ENCODE peak calls at places on chromosomes 11 and 22, in five cellular contexts. J, H, A, R and N are unnamed samples. For H3K27me3, H3K9me3 and H3K4me1, the result is how much of the 10 kb centered on the place peaks cover.

GRCh38 chr22:46001046-46001425 is 24.1 kb upstream of the WNT7B start:
- DNase-seq in A (no peak), H (no peak), R (no peak), J (no peak), N (peak)

GRCh38 chr11:116691779-116692178 is 81.0 kb downstream of the BUD13 start:
- DNase-seq in A (no peak), H (peak), R (no peak), J (peak), N (peak)

GRCh38 chr22:32364210-32364609 is 6.5 kb downstream of the RFPL3 start:
- DNase-seq in J (no peak), H (no peak), R (no peak), A (no peak), N (no peak)

GRCh38 chr11:91800208-91800914 is 424.3 kb upstream of the FAT3 start:
- DNase-seq in A (no peak), R (peak), H (no peak), J (no peak), N (no peak)

GRCh38 chr22:32949719-32950118 is 108.5 kb downstream of the SYN3 start:
- DNase-seq in J (peak), A (no peak), R (no peak), H (no peak), N (no peak)

GRCh38 chr22:46373166-46373565 is 37.7 kb downstream of the TRMU start:
- DNase-seq in H (no peak), J (no peak), R (no peak), A (no peak), N (no peak)

GRCh38 chr11:93796832-93797231 is 12.8 kb downstream of the MED17 start:
- DNase-seq in R (no peak), J (no peak), H (no peak), A (no peak), N (no peak)

GRCh38 chr22:44582016-44582415 is 84.0 kb upstream of the RTL6 start:
- DNase-seq in R (peak), J (no peak), A (peak), H (no peak), N (peak)

GRCh38 chr22:30386960-30387848 is at the start of gene RNF215:
- DNase-seq in R (peak), H (peak), J (peak), A (peak), N (peak)

GRCh38 chr11:17634776-17635550 is 84.4 kb upstream of the MYOD1 start:
- DNase-seq in A (no peak), R (no peak), J (no peak), H (no peak), N (no peak)

GRCh38 chr11:73379189-73379880 is 3.1 kb downstream of the RELT start:
- DNase-seq in A (no peak), J (no peak), H (peak), R (no peak), N (peak)

GRCh38 chr11:131536159-131536558 is 165.7 kb downstream of the NTM start:
- DNase-seq in R (no peak), A (no peak), H (no peak), J (no peak), N (no peak)

GRCh38 chr11:131534611-131535010 is 164.2 kb downstream of the NTM start:
- DNase-seq in H (no peak), A (no peak), R (no peak), J (no peak), N (no peak)

GRCh38 chr11:131538322-131538721 is 167.9 kb downstream of the NTM start:
- DNase-seq in J (no peak), H (no peak), R (no peak), A (no peak), N (no peak)

GRCh38 chr11:131537729-131538128 is 167.3 kb downstream of the NTM start:
- DNase-seq in R (no peak), H (no peak), A (no peak), J (no peak), N (no peak)

DNA sequence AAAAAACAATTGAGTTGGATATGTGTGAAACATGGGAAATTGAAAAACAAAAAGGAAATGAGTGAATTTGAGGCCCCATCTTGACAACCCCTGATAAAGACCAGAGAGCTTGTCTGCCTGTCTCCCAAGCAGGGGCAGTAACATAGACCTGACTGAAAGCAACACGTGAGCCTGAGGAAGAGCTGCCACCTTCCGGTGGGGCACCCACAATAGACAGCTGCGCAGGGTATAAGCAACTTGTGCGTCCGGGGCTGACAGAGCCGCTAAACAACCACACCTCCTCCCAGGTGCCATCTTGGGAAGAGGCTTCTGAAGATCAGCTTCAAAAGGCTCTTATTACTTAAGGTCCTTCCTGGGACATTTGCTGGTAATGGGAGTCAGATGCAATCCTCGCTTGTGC is 166.8 kb downstream of the NTM start:
- DNase-seq in A (no peak), H (no peak), R (no peak), J (no peak), N (no peak)
- H3K27me3 ChIP-seq in A (under half), H (half or more), R (under half), J (under half), N (under half)

DNA sequence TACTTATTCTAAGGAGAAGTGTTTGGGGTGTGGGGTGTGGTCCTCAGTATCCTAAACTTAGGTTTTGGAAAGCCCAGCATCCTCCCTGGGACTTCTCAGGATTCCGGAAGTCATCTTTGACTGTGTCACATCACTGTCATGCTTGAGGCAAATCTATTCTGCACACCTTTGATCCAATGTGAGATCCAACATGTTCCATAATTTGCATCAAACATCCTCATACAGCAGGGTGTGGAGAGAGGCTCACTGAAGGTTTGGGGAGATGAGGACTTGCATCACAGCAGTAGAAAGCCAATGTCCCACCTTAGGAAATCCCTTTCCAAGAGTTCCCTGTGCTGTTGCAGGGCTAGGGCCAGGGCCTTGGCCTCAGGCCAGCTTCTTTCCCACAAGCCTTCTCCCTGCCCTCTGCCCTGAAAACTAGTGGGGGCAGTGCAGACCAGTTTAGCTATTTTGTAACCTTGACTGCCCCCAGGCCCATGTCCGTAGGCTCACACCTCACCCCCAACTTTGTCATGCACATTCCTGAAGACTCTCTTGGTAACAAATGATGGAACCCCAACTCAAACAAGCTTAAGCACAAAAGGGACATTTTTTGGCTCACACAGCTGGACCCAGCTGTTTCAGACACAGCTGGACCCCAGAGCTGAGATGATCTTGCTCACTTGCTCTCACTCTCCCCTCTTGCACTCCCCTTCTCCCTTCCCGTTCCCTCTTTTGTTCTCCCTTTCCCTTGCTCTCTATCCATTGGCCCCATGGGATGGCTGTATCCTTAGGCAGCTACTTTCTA is 46.7 kb downstream of the KCNQ1OT1 start:
- DNase-seq in A (no peak), J (no peak), H (no peak), R (no peak), N (no peak)
- H3K9me3 ChIP-seq in A (under half), J (under half), H (under half), R (half or more), N (under half)

GRCh38 chr11:114081641-114082414 is 22.3 kb downstream of the ZBTB16 start:
- DNase-seq in J (peak), A (no peak), H (no peak), R (no peak), N (no peak)

GRCh38 chr11:114083256-114084252 is 24.0 kb downstream of the ZBTB16 start:
- DNase-seq in R (no peak), A (no peak), H (no peak), J (no peak), N (no peak)

GRCh38 chr11:114084414-114084813 is 24.9 kb downstream of the ZBTB16 start:
- DNase-seq in A (no peak), J (no peak), H (no peak), R (no peak), N (no peak)

GRCh38 chr11:114082415-114082748 is 22.9 kb downstream of the ZBTB16 start:
- DNase-seq in A (peak), H (no peak), J (peak), R (no peak), N (no peak)

GRCh38 chr11:114082767-114083181 is 23.3 kb downstream of the ZBTB16 start:
- DNase-seq in J (no peak), A (no peak), H (no peak), R (peak), N (peak)
- H3K4me1 ChIP-seq in J (half or more), A (under half), H (under half), R (half or more), N (half or more)

GRCh38 chr22:50012201-50013181 is at the start of gene IL17REL:
- DNase-seq in H (peak), J (peak), A (no peak), R (no peak), N (no peak)

GRCh38 chr22:50009765-50010675 is 2.5 kb downstream of the IL17REL start:
- DNase-seq in H (no peak), J (peak), A (no peak), R (no peak), N (peak)

GRCh38 chr22:50009251-50009650 is 3.3 kb downstream of the IL17REL start:
- DNase-seq in H (no peak), J (peak), A (no peak), R (no peak), N (peak)

GRCh38 chr22:50010676-50011446 is 1.7 kb downstream of the IL17REL start:
- DNase-seq in J (peak), A (no peak), R (no peak), H (no peak), N (peak)

DNA sequence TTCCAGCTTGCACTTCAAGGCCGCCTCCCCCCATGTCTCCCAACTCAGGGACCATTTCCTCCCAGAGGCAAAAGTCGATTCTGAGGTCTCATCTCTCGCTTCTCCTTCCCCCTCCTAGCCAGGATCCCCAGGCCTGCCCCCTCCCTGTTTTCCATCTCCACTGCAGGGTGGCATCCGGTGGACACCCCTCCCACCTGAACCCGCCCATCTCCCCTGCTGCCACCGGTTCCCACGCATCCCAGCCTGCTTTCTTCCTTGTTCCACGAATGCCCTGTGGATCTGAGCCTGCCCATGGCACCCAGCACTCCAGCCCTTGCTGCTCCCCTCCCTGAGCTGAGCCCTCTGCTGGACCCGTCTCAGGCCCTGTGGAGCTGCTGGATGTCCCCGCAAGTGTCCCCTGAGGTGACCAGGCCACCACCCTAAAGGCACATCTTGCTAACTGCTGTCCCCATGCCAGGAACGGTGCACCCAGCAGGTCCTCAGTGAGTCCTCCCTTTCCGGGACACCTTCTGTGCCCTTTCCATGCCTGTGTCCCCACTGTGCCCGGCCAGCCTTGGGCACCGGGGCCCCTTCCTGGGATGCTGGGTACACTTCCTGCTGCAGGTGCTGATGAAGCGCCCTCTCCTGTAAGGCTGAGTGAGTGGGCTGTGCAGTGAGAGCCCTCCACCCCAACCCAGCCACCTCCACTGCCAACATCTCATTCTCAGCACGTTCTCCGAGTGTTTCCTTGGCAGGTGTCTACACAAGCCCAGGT is 941 bp downstream of the IL17REL start:
- DNase-seq in J (peak), A (no peak), R (no peak), H (no peak), N (peak)
- H3K27me3 ChIP-seq in J (under half), A (under half), R (half or more), H (under half), N (half or more)

GRCh38 chr11:110525883-110526282 is 96.1 kb downstream of the FDX1 start:
- DNase-seq in J (peak), A (peak), H (peak), R (no peak), N (no peak)
- H3K9me3 ChIP-seq in J (under half), A (under half), H (under half), R (under half), N (under half)

GRCh38 chr11:71472357-71472885 is 19.4 kb downstream of the NADSYN1 start:
- DNase-seq in R (peak), A (peak), J (no peak), H (no peak), N (no peak)
- H3K4me1 ChIP-seq in R (under half), A (under half), J (under half), H (under half), N (under half)

DNA sequence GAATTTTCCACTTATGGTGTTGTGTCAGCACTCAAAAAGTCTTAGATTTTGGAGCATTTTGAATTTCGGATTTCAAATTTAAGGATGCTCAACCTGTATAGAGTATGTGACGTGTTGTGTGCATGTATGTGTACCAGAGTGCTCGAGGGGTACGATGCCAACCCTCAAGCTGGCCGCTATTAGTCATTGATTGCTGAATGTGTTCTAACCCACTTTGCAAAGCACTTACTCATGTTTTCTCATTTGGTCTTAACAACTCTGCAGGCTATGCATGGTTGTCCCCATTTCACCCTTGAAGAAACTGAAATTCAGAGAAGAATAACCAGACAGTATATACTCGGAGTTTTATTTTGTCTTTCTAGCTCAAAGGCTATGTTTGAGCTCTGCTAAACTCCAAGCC is 196.4 kb upstream of the TENM4 start:
- DNase-seq in A (no peak), J (no peak), H (no peak), R (no peak), N (no peak)
- H3K27me3 ChIP-seq in A (under half), J (under half), H (under half), R (under half), N (under half)

GRCh38 chr11:3359092-3359824 is 19.7 kb downstream of the ZNF195 start:
- DNase-seq in H (no peak), A (no peak), J (no peak), R (no peak), N (no peak)

GRCh38 chr11:3353066-3353465 is 25.9 kb downstream of the ZNF195 start:
- DNase-seq in R (no peak), J (no peak), H (no peak), A (no peak), N (no peak)

GRCh38 chr11:3357302-3357701 is 21.6 kb downstream of the ZNF195 start:
- DNase-seq in A (no peak), H (no peak), J (no peak), R (no peak), N (no peak)

GRCh38 chr11:3357994-3358676 is 20.8 kb downstream of the ZNF195 start:
- DNase-seq in R (no peak), J (no peak), H (no peak), A (no peak), N (no peak)

GRCh38 chr11:3356858-3357257 is 22.1 kb downstream of the ZNF195 start:
- DNase-seq in R (no peak), J (no peak), A (no peak), H (no peak), N (no peak)
- H3K9me3 ChIP-seq in R (half or more), J (under half), A (under half), H (under half), N (half or more)